ENCODE peak calls at places on chromosomes 7 and 10, in nine cellular contexts. One of them, this sample, is unnamed.

GRCh38 chr10:34794835-34795234 is 20.3 kb downstream of the PARD3 start:
- DNase-seq in HL-60: no peak
- DNase-seq in NB4: no peak
- DNase-seq in thoracic aorta: no peak
- DNase-seq in H7: no peak
- DNase-seq in cardiac muscle cell: no peak
- DNase-seq in psoas muscle: no peak
- DNase-seq in AG10803: no peak
- DNase-seq in pancreas: no peak
- DNase-seq in this sample: no peak

GRCh38 chr10:49841615-49842180 is 79.6 kb upstream of the OGDHL start:
- DNase-seq in HL-60: no peak
- DNase-seq in NB4: no peak
- DNase-seq in thoracic aorta: no peak
- DNase-seq in H7: no peak
- DNase-seq in cardiac muscle cell: no peak
- DNase-seq in psoas muscle: no peak
- DNase-seq in AG10803: no peak
- DNase-seq in pancreas: no peak
- DNase-seq in this sample: no peak

GRCh38 chr10:12507165-12507870 is 158.0 kb downstream of the CAMK1D start:
- DNase-seq in HL-60: no peak
- DNase-seq in NB4: peak
- DNase-seq in thoracic aorta: no peak
- DNase-seq in H7: peak
- DNase-seq in cardiac muscle cell: no peak
- DNase-seq in psoas muscle: no peak
- DNase-seq in AG10803: no peak
- DNase-seq in pancreas: no peak
- DNase-seq in this sample: no peak

GRCh38 chr10:17835688-17836087 is 26.5 kb downstream of the MRC1 start:
- DNase-seq in HL-60: no peak
- DNase-seq in NB4: no peak
- DNase-seq in thoracic aorta: no peak
- DNase-seq in H7: no peak
- DNase-seq in cardiac muscle cell: peak
- DNase-seq in psoas muscle: no peak
- DNase-seq in AG10803: peak
- DNase-seq in pancreas: no peak
- DNase-seq in this sample: peak

GRCh38 chr7:86932038-86932512 is 127.4 kb downstream of the ELAPOR2 start:
- DNase-seq in HL-60: no peak
- DNase-seq in NB4: peak
- DNase-seq in thoracic aorta: no peak
- DNase-seq in H7: no peak
- DNase-seq in cardiac muscle cell: peak
- DNase-seq in psoas muscle: no peak
- DNase-seq in AG10803: peak
- DNase-seq in pancreas: no peak
- DNase-seq in this sample: peak

GRCh38 chr7:23893942-23894890 is 184.2 kb downstream of the STK31 start:
- DNase-seq in HL-60: no peak
- DNase-seq in NB4: peak
- DNase-seq in thoracic aorta: no peak
- DNase-seq in H7: no peak
- DNase-seq in cardiac muscle cell: peak
- DNase-seq in psoas muscle: no peak
- DNase-seq in AG10803: no peak
- DNase-seq in pancreas: no peak
- DNase-seq in this sample: peak

GRCh38 chr10:108204528-108205313 is 1040.2 kb upstream of the SORCS1 start:
- DNase-seq in HL-60: peak
- DNase-seq in NB4: peak
- DNase-seq in thoracic aorta: no peak
- DNase-seq in H7: peak
- DNase-seq in cardiac muscle cell: peak
- DNase-seq in psoas muscle: no peak
- DNase-seq in AG10803: peak
- DNase-seq in pancreas: no peak
- DNase-seq in this sample: peak

GRCh38 chr7:41885078-41885477 is 182.2 kb upstream of the INHBA start:
- DNase-seq in HL-60: no peak
- DNase-seq in NB4: no peak
- DNase-seq in thoracic aorta: no peak
- DNase-seq in H7: no peak
- DNase-seq in cardiac muscle cell: peak
- DNase-seq in psoas muscle: no peak
- DNase-seq in AG10803: peak
- DNase-seq in pancreas: no peak
- DNase-seq in this sample: peak

GRCh38 chr10:6418613-6419216 is 161.4 kb downstream of the PRKCQ start:
- DNase-seq in HL-60: no peak
- DNase-seq in NB4: no peak
- DNase-seq in thoracic aorta: no peak
- DNase-seq in H7: no peak
- DNase-seq in cardiac muscle cell: no peak
- DNase-seq in psoas muscle: no peak
- DNase-seq in AG10803: no peak
- DNase-seq in pancreas: no peak
- DNase-seq in this sample: no peak

GRCh38 chr10:73182568-73182967 is 14.6 kb downstream of the FAM149B1 start:
- DNase-seq in HL-60: no peak
- DNase-seq in NB4: no peak
- DNase-seq in thoracic aorta: no peak
- DNase-seq in H7: no peak
- DNase-seq in cardiac muscle cell: peak
- DNase-seq in psoas muscle: no peak
- DNase-seq in AG10803: peak
- DNase-seq in pancreas: no peak
- DNase-seq in this sample: peak

GRCh38 chr7:29609162-29610030 is 45.8 kb downstream of the PRR15 start:
- DNase-seq in HL-60: no peak
- DNase-seq in NB4: peak
- DNase-seq in thoracic aorta: no peak
- DNase-seq in H7: peak
- DNase-seq in cardiac muscle cell: peak
- DNase-seq in psoas muscle: no peak
- DNase-seq in AG10803: peak
- DNase-seq in pancreas: peak
- DNase-seq in this sample: peak

GRCh38 chr10:59336632-59337031 is 25.7 kb downstream of the FAM13C start:
- DNase-seq in HL-60: no peak
- DNase-seq in NB4: no peak
- DNase-seq in thoracic aorta: no peak
- DNase-seq in H7: no peak
- DNase-seq in cardiac muscle cell: peak
- DNase-seq in psoas muscle: no peak
- DNase-seq in AG10803: peak
- DNase-seq in pancreas: no peak
- DNase-seq in this sample: peak

GRCh38 chr7:35454575-35455385 is 200.9 kb upstream of the TBX20 start:
- DNase-seq in HL-60: no peak
- DNase-seq in NB4: no peak
- DNase-seq in thoracic aorta: no peak
- DNase-seq in H7: peak
- DNase-seq in cardiac muscle cell: no peak
- DNase-seq in psoas muscle: no peak
- DNase-seq in AG10803: no peak
- DNase-seq in pancreas: no peak
- DNase-seq in this sample: no peak

GRCh38 chr7:20152511-20152910 is 64.7 kb downstream of the MACC1 start:
- DNase-seq in HL-60: no peak
- DNase-seq in NB4: no peak
- DNase-seq in thoracic aorta: no peak
- DNase-seq in H7: no peak
- DNase-seq in cardiac muscle cell: no peak
- DNase-seq in psoas muscle: no peak
- DNase-seq in AG10803: peak
- DNase-seq in pancreas: no peak
- DNase-seq in this sample: no peak

GRCh38 chr7:29401827-29402226 is 161.8 kb upstream of the PRR15 start:
- DNase-seq in HL-60: no peak
- DNase-seq in NB4: no peak
- DNase-seq in thoracic aorta: no peak
- DNase-seq in H7: no peak
- DNase-seq in cardiac muscle cell: no peak
- DNase-seq in psoas muscle: no peak
- DNase-seq in AG10803: no peak
- DNase-seq in pancreas: no peak
- DNase-seq in this sample: no peak

GRCh38 chr7:25259487-25260243 is 31.4 kb upstream of the NPVF start:
- DNase-seq in HL-60: peak
- DNase-seq in NB4: peak
- DNase-seq in thoracic aorta: no peak
- DNase-seq in H7: peak
- DNase-seq in cardiac muscle cell: peak
- DNase-seq in psoas muscle: peak
- DNase-seq in AG10803: peak
- DNase-seq in pancreas: peak
- DNase-seq in this sample: peak

GRCh38 chr10:8776926-8777625 is 722.6 kb downstream of the GATA3 start:
- DNase-seq in HL-60: no peak
- DNase-seq in NB4: no peak
- DNase-seq in thoracic aorta: no peak
- DNase-seq in H7: no peak
- DNase-seq in cardiac muscle cell: no peak
- DNase-seq in psoas muscle: no peak
- DNase-seq in AG10803: no peak
- DNase-seq in pancreas: no peak
- DNase-seq in this sample: no peak

GRCh38 chr7:37248396-37248836 is 200.2 kb downstream of the ELMO1 start:
- DNase-seq in HL-60: no peak
- DNase-seq in NB4: no peak
- DNase-seq in thoracic aorta: no peak
- DNase-seq in H7: peak
- DNase-seq in cardiac muscle cell: peak
- DNase-seq in psoas muscle: peak
- DNase-seq in AG10803: no peak
- DNase-seq in pancreas: no peak
- DNase-seq in this sample: no peak

GRCh38 chr7:151013728-151014497 is 10.4 kb downstream of the ATG9B start:
- DNase-seq in HL-60: peak
- DNase-seq in NB4: peak
- DNase-seq in thoracic aorta: peak
- DNase-seq in H7: peak
- DNase-seq in cardiac muscle cell: peak
- DNase-seq in psoas muscle: peak
- DNase-seq in AG10803: peak
- DNase-seq in pancreas: peak
- DNase-seq in this sample: peak
- H3K4me3 ChIP-seq in HL-60: peak
- H3K4me3 ChIP-seq in NB4: peak
- H3K4me3 ChIP-seq in thoracic aorta: peak
- H3K4me3 ChIP-seq in H7: peak
- H3K4me3 ChIP-seq in cardiac muscle cell: no peak
- H3K4me3 ChIP-seq in psoas muscle: peak
- H3K4me3 ChIP-seq in AG10803: peak
- H3K4me3 ChIP-seq in pancreas: no peak
- H3K4me3 ChIP-seq in this sample: peak

DNA sequence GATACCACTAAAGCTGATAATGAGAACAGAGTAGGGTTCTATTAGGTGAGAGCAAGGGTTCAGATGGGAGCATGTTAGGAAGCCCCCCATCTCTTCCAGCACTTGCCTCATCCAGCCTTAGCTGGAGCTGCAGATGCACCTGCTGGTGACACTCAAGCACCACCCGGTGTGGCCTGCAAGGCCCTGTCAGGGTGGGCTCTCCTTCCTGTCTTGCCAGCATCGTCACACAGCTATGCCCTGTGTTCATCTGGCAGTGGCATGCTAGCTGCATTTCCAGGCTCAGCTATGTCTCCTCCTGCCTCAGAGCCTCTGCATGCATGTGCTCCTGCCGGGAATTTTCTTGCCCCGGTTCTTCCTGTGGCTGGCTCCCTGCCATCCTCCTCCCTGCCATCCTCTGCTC is 129.7 kb upstream of the KLF6 start:
- DNase-seq in HL-60: no peak
- DNase-seq in NB4: no peak
- DNase-seq in thoracic aorta: no peak
- DNase-seq in H7: no peak
- DNase-seq in cardiac muscle cell: no peak
- DNase-seq in psoas muscle: no peak
- DNase-seq in AG10803: no peak
- DNase-seq in pancreas: no peak
- DNase-seq in this sample: no peak
- H3K4me3 ChIP-seq in HL-60: no peak
- H3K4me3 ChIP-seq in NB4: no peak
- H3K4me3 ChIP-seq in thoracic aorta: no peak
- H3K4me3 ChIP-seq in H7: no peak
- H3K4me3 ChIP-seq in cardiac muscle cell: no peak
- H3K4me3 ChIP-seq in psoas muscle: no peak
- H3K4me3 ChIP-seq in AG10803: no peak
- H3K4me3 ChIP-seq in pancreas: no peak
- H3K4me3 ChIP-seq in this sample: no peak

GRCh38 chr7:4715385-4715770 is 33.3 kb downstream of the FOXK1 start:
- DNase-seq in HL-60: peak
- DNase-seq in NB4: peak
- DNase-seq in thoracic aorta: no peak
- DNase-seq in H7: no peak
- DNase-seq in cardiac muscle cell: peak
- DNase-seq in psoas muscle: peak
- DNase-seq in AG10803: peak
- DNase-seq in pancreas: no peak
- DNase-seq in this sample: peak
- H3K4me3 ChIP-seq in HL-60: peak
- H3K4me3 ChIP-seq in NB4: peak
- H3K4me3 ChIP-seq in thoracic aorta: peak
- H3K4me3 ChIP-seq in H7: no peak
- H3K4me3 ChIP-seq in cardiac muscle cell: no peak
- H3K4me3 ChIP-seq in psoas muscle: peak
- H3K4me3 ChIP-seq in AG10803: peak
- H3K4me3 ChIP-seq in pancreas: no peak
- H3K4me3 ChIP-seq in this sample: no peak

GRCh38 chr10:61869276-61869675 is 32.2 kb upstream of the ARID5B start:
- DNase-seq in HL-60: no peak
- DNase-seq in NB4: no peak
- DNase-seq in thoracic aorta: no peak
- DNase-seq in H7: no peak
- DNase-seq in cardiac muscle cell: no peak
- DNase-seq in psoas muscle: no peak
- DNase-seq in AG10803: no peak
- DNase-seq in pancreas: no peak
- DNase-seq in this sample: no peak

GRCh38 chr10:61863981-61864380 is 37.5 kb upstream of the ARID5B start:
- DNase-seq in HL-60: no peak
- DNase-seq in NB4: no peak
- DNase-seq in thoracic aorta: no peak
- DNase-seq in H7: no peak
- DNase-seq in cardiac muscle cell: no peak
- DNase-seq in psoas muscle: no peak
- DNase-seq in AG10803: no peak
- DNase-seq in pancreas: no peak
- DNase-seq in this sample: no peak

GRCh38 chr10:61870521-61870895 is 31.0 kb upstream of the ARID5B start:
- DNase-seq in HL-60: no peak
- DNase-seq in NB4: no peak
- DNase-seq in thoracic aorta: no peak
- DNase-seq in H7: no peak
- DNase-seq in cardiac muscle cell: no peak
- DNase-seq in psoas muscle: no peak
- DNase-seq in AG10803: no peak
- DNase-seq in pancreas: no peak
- DNase-seq in this sample: no peak

GRCh38 chr10:61869772-61870520 is 31.6 kb upstream of the ARID5B start:
- DNase-seq in HL-60: no peak
- DNase-seq in NB4: no peak
- DNase-seq in thoracic aorta: no peak
- DNase-seq in H7: no peak
- DNase-seq in cardiac muscle cell: peak
- DNase-seq in psoas muscle: no peak
- DNase-seq in AG10803: peak
- DNase-seq in pancreas: no peak
- DNase-seq in this sample: peak

GRCh38 chr10:61866700-61867368 is 34.7 kb upstream of the ARID5B start:
- DNase-seq in HL-60: no peak
- DNase-seq in NB4: no peak
- DNase-seq in thoracic aorta: no peak
- DNase-seq in H7: no peak
- DNase-seq in cardiac muscle cell: no peak
- DNase-seq in psoas muscle: no peak
- DNase-seq in AG10803: no peak
- DNase-seq in pancreas: no peak
- DNase-seq in this sample: no peak
- H3K4me3 ChIP-seq in HL-60: no peak
- H3K4me3 ChIP-seq in NB4: no peak
- H3K4me3 ChIP-seq in thoracic aorta: peak
- H3K4me3 ChIP-seq in H7: no peak
- H3K4me3 ChIP-seq in cardiac muscle cell: no peak
- H3K4me3 ChIP-seq in psoas muscle: peak
- H3K4me3 ChIP-seq in AG10803: no peak
- H3K4me3 ChIP-seq in pancreas: no peak
- H3K4me3 ChIP-seq in this sample: no peak